ENCODE peak calls at places on chromosomes 12 and 14, in five cellular contexts. Y is ELF-1, A is OCI-LY7, O is Calu3, U is iPS-NIHi11. B is an unnamed sample.
A peak's percentile ranks its signal among the peaks of the same experiment; 100 is the strongest.

GRCh38 chr12:79782197-79782890 is 91.6 kb upstream of the PAWR start:
- DNase-seq in Y (no peak), A (no peak), O (no peak), U (no peak), B (no peak)

GRCh38 chr12:121637231-121637914 is 11.0 kb downstream of the ORAI1 start:
- DNase-seq in Y (no peak), A (peak; percentile 75), O (no peak), U (no peak), B (peak; percentile 76)

GRCh38 chr12:54221402-54221984 is 32.7 kb upstream of the SMUG1 start:
- DNase-seq in Y (no peak), A (no peak), O (no peak), U (no peak), B (no peak)

GRCh38 chr14:101716956-101717662 is 44.4 kb upstream of the PPP2R5C start:
- DNase-seq in Y (no peak), A (no peak), O (no peak), U (peak; percentile 14), B (peak; percentile 65)

GRCh38 chr14:94423465-94424056 is 29.0 kb downstream of the SERPINA11 start:
- DNase-seq in Y (peak; percentile 85), A (peak; percentile 56), O (peak; percentile 81), U (peak; percentile 79), B (peak; percentile 95)

GRCh38 chr14:104152246-104152575 is 13.8 kb downstream of the KIF26A start:
- DNase-seq in Y (no peak), A (no peak), O (no peak), U (no peak), B (no peak)

GRCh38 chr12:104249017-104249416 is 33.4 kb downstream of the TXNRD1 start:
- DNase-seq in Y (no peak), A (no peak), O (no peak), U (no peak), B (no peak)

GRCh38 chr12:66111605-66112004 is 18.9 kb downstream of the LLPH start:
- DNase-seq in Y (peak; percentile 23), A (no peak), O (no peak), U (no peak), B (no peak)

GRCh38 chr14:34436960-34437728 is 24.9 kb downstream of the SPTSSA start:
- DNase-seq in Y (no peak), A (no peak), O (no peak), U (no peak), B (no peak)

GRCh38 chr12:31471061-31471460 is 119.9 kb downstream of the DENND5B start:
- DNase-seq in Y (no peak), A (no peak), O (no peak), U (no peak), B (no peak)

GRCh38 chr14:52895000-52895399 is 55.9 kb downstream of the FERMT2 start:
- DNase-seq in Y (no peak), A (no peak), O (no peak), U (no peak), B (no peak)

GRCh38 chr14:67491741-67492504 is 3.4 kb upstream of the TMEM229B start:
- DNase-seq in Y (peak; percentile 56), A (no peak), O (no peak), U (peak; percentile 58), B (no peak)

GRCh38 chr14:66395300-66395699 is 90.9 kb upstream of the CCDC196 start:
- DNase-seq in Y (no peak), A (no peak), O (peak; percentile 16), U (no peak), B (no peak)

GRCh38 chr12:53726946-53727309 is 324 bp downstream of the CALCOCO1 start:
- DNase-seq in Y (no peak), A (no peak), O (no peak), U (no peak), B (peak; percentile 55)

GRCh38 chr12:46786774-46787173 is 39.0 kb downstream of the SLC38A4 start:
- DNase-seq in Y (no peak), A (no peak), O (no peak), U (no peak), B (no peak)

GRCh38 chr12:75553398-75553797 is 42.0 kb upstream of the KRR1 start:
- DNase-seq in Y (no peak), A (no peak), O (peak; percentile 49), U (no peak), B (peak; percentile 50)

B was measured in Karpas-422.